ENCODE peak calls at places on chromosomes 1 and 21, in ten cellular contexts. X, Y, I, M, G, Q, F, A, R and Z are unnamed samples.

GRCh38 chr1:225891229-225891972 is 2.5 kb upstream of the LEFTY1 start:
- DNase-seq in X (no peak), Y (peak), I (no peak), M (no peak), G (no peak), Q (no peak), F (no peak), A (peak), R (no peak), Z (no peak)

GRCh38 chr1:19393051-19393450 is 80.9 kb downstream of the SLC66A1 start:
- DNase-seq in X (no peak), Y (no peak), I (no peak), M (no peak), G (no peak), Q (no peak), F (no peak), A (no peak), R (no peak), Z (no peak)

GRCh38 chr1:228185641-228185965 is 20.0 kb downstream of the IBA57 start:
- DNase-seq in X (no peak), Y (no peak), I (no peak), M (no peak), G (no peak), Q (no peak), F (no peak), A (no peak), R (no peak), Z (no peak)

GRCh38 chr21:26966360-26966977 is 419 bp downstream of the ADAMTS5 start:
- DNase-seq in X (peak), Y (peak), I (peak), M (no peak), G (no peak), Q (no peak), F (no peak), A (no peak), R (no peak), Z (no peak)

GRCh38 chr1:157030728-157031127 is 14.8 kb downstream of the ARHGEF11 start:
- DNase-seq in X (no peak), Y (no peak), I (no peak), M (no peak), G (no peak), Q (no peak), F (no peak), A (no peak), R (no peak), Z (no peak)

GRCh38 chr1:3457910-3458621 is 3.6 kb downstream of the ARHGEF16 start:
- DNase-seq in X (no peak), Y (no peak), I (no peak), M (no peak), G (no peak), Q (peak), F (no peak), A (peak), R (no peak), Z (no peak)

GRCh38 chr1:20753589-20753988 is 21.1 kb upstream of the SH2D5 start:
- DNase-seq in X (peak), Y (no peak), I (peak), M (peak), G (no peak), Q (no peak), F (no peak), A (no peak), R (no peak), Z (no peak)

GRCh38 chr1:32353886-32354570 is 8.3 kb downstream of the FAM229A start:
- DNase-seq in X (peak), Y (no peak), I (peak), M (peak), G (peak), Q (no peak), F (no peak), A (no peak), R (no peak), Z (no peak)

GRCh38 chr1:21659099-21659923 is 9.8 kb downstream of the RAP1GAP start:
- DNase-seq in X (peak), Y (peak), I (peak), M (peak), G (peak), Q (peak), F (peak), A (peak), R (peak), Z (peak)

GRCh38 chr1:83787246-83787998 is 211.5 kb downstream of the TTLL7 start:
- DNase-seq in X (no peak), Y (no peak), I (no peak), M (no peak), G (no peak), Q (no peak), F (no peak), A (no peak), R (no peak), Z (no peak)

GRCh38 chr1:18949689-18950414 is 6.6 kb downstream of the IFFO2 start:
- DNase-seq in X (peak), Y (no peak), I (peak), M (peak), G (no peak), Q (no peak), F (no peak), A (no peak), R (peak), Z (no peak)

GRCh38 chr1:158496379-158496778 is 24.4 kb downstream of the OR10R2 start:
- DNase-seq in X (peak), Y (no peak), I (peak), M (no peak), G (no peak), Q (no peak), F (no peak), A (no peak), R (peak), Z (no peak)

GRCh38 chr21:40837456-40837855 is 9.5 kb downstream of the DSCAM start:
- DNase-seq in X (no peak), Y (no peak), I (no peak), M (no peak), G (no peak), Q (no peak), F (no peak), A (no peak), R (no peak), Z (no peak)

GRCh38 chr1:19737413-19737812 is 62.3 kb downstream of the TMCO4 start:
- DNase-seq in X (peak), Y (no peak), I (peak), M (no peak), G (peak), Q (no peak), F (peak), A (peak), R (peak), Z (no peak)

GRCh38 chr21:42652527-42653491 is 612 bp upstream of the PDE9A start:
- DNase-seq in X (peak), Y (peak), I (peak), M (peak), G (no peak), Q (peak), F (peak), A (peak), R (no peak), Z (peak)

GRCh38 chr1:110235181-110235838 is 25.2 kb downstream of the KCNC4 start:
- DNase-seq in X (peak), Y (peak), I (no peak), M (no peak), G (no peak), Q (no peak), F (no peak), A (peak), R (no peak), Z (no peak)

GRCh38 chr1:115056395-115056798 is 26.8 kb downstream of the TSHB start:
- DNase-seq in X (peak), Y (no peak), I (peak), M (peak), G (peak), Q (no peak), F (no peak), A (no peak), R (peak), Z (no peak)

GRCh38 chr1:100134872-100135271 is 1.9 kb downstream of the TRMT13 start:
- DNase-seq in X (peak), Y (no peak), I (peak), M (no peak), G (peak), Q (no peak), F (no peak), A (no peak), R (peak), Z (no peak)

GRCh38 chr1:934991-935750 is 11.4 kb downstream of the SAMD11 start:
- DNase-seq in X (no peak), Y (no peak), I (no peak), M (no peak), G (no peak), Q (no peak), F (no peak), A (no peak), R (no peak), Z (no peak)

GRCh38 chr1:40709100-40709801 is 17.7 kb downstream of the NFYC start:
- DNase-seq in X (peak), Y (peak), I (peak), M (peak), G (peak), Q (peak), F (no peak), A (peak), R (peak), Z (peak)

GRCh38 chr1:101288491-101288944 is 51.7 kb downstream of the S1PR1 start:
- DNase-seq in X (peak), Y (peak), I (peak), M (peak), G (peak), Q (no peak), F (no peak), A (peak), R (peak), Z (no peak)

GRCh38 chr21:43362306-43362927 is 64.5 kb downstream of the SIK1 start:
- DNase-seq in X (peak), Y (peak), I (peak), M (peak), G (peak), Q (peak), F (peak), A (no peak), R (no peak), Z (peak)

GRCh38 chr1:56255516-56256181 is 323.7 kb downstream of the PLPP3 start:
- DNase-seq in X (peak), Y (peak), I (peak), M (peak), G (no peak), Q (peak), F (peak), A (no peak), R (peak), Z (no peak)

GRCh38 chr1:17255336-17255735 is 6.4 kb downstream of the PADI3 start:
- DNase-seq in X (no peak), Y (no peak), I (no peak), M (no peak), G (no peak), Q (no peak), F (no peak), A (no peak), R (no peak), Z (no peak)

GRCh38 chr1:169731446-169731845 is 2.4 kb downstream of the SELE start:
- DNase-seq in X (no peak), Y (no peak), I (no peak), M (no peak), G (no peak), Q (no peak), F (no peak), A (no peak), R (peak), Z (no peak)

GRCh38 chr1:113811353-113811887 is 856 bp downstream of the RSBN1 start:
- DNase-seq in X (peak), Y (peak), I (peak), M (peak), G (no peak), Q (no peak), F (no peak), A (no peak), R (peak), Z (peak)

GRCh38 chr21:31213787-31214186 is 130.3 kb downstream of the TIAM1 start:
- DNase-seq in X (peak), Y (no peak), I (no peak), M (no peak), G (no peak), Q (no peak), F (no peak), A (no peak), R (peak), Z (no peak)
- TF ChIP-seq CTCF in X (no peak), Y (no peak), I (no peak), M (no peak), G (no peak), Q (no peak), F (no peak), A (no peak), R (no peak), Z (no peak)

GRCh38 chr1:185316163-185317033 is 645 bp downstream of the IVNS1ABP start:
- DNase-seq in X (peak), Y (peak), I (peak), M (peak), G (peak), Q (peak), F (peak), A (peak), R (peak), Z (peak)
- TF ChIP-seq CTCF in X (no peak), Y (no peak), I (no peak), M (peak), G (no peak), Q (no peak), F (peak), A (no peak), R (no peak), Z (no peak)

GRCh38 chr1:26500488-26501175 is 28.4 kb downstream of the HMGN2 start:
- DNase-seq in X (peak), Y (peak), I (peak), M (peak), G (peak), Q (peak), F (peak), A (peak), R (peak), Z (peak)
- TF ChIP-seq CTCF in X (no peak), Y (no peak), I (no peak), M (no peak), G (no peak), Q (no peak), F (no peak), A (peak), R (no peak), Z (peak)

DNA sequence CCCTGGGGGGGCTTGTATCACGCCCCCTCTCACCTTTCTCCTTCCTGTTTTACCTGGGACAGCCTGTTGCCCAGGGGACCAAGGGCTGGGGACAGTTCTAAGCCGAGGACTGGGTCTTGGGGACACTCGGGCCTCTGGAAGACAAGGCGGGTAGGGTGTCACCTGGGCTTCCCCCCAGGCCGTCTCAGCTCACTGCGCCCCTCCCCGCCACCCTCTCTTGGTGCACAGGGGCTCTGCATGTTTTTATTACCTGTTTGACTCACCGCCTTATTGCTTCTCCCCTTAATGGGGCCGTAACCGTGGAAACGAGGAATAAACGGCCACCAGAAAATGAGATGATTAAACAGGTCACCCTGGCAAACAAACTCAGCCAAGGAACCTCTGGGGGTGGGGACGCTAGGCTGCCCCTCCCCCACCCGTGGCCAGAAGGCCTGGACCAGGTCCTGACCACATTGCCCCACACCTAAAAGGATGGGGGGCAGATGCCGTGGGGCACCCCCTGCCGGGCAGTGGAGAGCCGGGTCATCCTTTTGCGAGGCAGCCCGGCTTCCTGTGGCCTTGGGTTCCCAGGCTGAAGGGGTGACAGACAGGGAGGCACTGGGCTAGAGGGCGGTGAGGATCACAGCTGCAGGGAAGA is 109.9 kb downstream of the CASZ1 start:
- DNase-seq in X (no peak), Y (peak), I (no peak), M (no peak), G (no peak), Q (no peak), F (no peak), A (peak), R (no peak), Z (no peak)
- TF ChIP-seq CTCF in X (no peak), Y (no peak), I (no peak), M (peak), G (peak), Q (no peak), F (no peak), A (no peak), R (no peak), Z (no peak)

DNA sequence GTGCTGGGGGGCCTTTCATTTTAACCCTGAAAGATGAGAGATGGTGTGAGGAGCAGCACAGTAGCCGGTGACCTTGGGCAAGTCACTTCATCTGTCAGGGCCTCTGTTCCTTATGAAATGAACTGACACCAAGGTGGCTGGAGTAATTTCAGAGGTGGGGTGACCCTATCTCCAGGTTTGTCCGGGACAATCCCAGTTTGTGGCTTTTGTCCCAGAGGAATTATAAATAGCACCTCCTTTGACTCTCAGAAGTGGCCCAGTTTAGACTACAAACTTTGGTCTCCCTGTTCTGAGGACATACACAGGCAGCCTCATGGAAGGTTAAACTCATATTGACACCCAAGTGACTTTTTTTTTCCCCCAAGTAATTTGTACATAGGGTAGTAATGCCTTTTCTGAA is 14.6 kb downstream of the ACTN2 start:
- DNase-seq in X (no peak), Y (no peak), I (no peak), M (no peak), G (no peak), Q (no peak), F (no peak), A (no peak), R (no peak), Z (no peak)
- TF ChIP-seq CTCF in X (no peak), Y (no peak), I (no peak), M (no peak), G (no peak), Q (no peak), F (no peak), A (no peak), R (no peak), Z (no peak)

DNA sequence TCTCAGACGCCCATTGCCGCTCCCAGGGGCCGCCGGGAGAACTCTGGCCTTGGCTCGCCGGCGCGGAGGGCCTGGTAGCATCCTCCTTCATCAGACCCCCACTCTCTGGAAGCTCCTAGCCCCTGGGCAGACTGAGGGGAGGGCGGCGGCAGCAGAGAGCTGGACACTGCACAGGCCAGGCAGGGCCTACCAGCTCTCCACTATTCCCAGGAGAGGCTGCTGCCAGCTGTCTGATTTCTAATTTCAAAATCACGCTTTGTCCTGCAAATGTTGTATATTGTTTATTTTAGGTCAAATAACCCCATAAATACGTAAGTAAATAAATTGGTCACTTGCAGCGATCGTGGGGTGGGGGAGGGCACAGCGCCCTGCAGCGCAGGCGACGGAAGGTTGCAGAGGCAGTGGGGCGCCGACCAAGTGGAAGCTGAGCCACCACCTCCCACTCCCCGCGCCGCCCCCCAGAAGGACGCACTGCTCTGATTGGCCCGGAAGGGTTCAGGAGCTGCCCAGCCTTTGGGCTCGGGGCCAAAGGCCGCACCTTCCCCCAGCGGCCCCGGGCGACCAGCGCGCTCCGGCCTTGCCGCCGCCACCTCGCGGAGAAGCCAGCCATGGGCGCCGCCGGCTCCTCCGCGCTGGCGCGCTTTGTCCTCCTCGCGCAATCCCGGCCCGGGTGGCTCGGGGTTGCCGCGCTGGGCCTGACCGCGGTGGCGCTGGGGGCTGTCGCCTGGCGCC is at the start of gene MTARC1:
- DNase-seq in X (peak), Y (peak), I (peak), M (peak), G (no peak), Q (peak), F (peak), A (peak), R (peak), Z (no peak)
- TF ChIP-seq CTCF in X (no peak), Y (no peak), I (no peak), M (no peak), G (no peak), Q (peak), F (peak), A (no peak), R (peak), Z (peak)

DNA sequence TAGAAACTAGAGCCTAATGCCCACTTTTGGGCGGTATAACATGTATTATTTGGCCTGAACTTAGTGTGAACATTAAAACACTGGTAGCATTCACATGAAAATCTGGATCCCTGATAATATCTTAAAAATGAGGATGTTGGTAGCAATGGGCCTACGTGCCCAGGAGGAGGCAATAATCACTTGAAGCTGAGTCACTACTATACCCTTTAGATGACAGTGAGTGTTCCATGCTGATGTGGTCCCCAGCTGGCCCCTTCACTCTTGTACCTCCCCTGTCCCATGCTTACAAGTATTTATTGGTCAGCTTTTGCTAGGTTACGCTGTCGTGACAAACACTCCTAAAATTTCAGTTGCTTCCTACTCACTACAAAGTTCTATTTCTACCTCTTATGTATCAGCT is 23.0 kb upstream of the POU2F1 start:
- DNase-seq in X (no peak), Y (no peak), I (no peak), M (no peak), G (no peak), Q (no peak), F (no peak), A (no peak), R (no peak), Z (no peak)
- TF ChIP-seq CTCF in X (no peak), Y (no peak), I (no peak), M (no peak), G (no peak), Q (no peak), F (no peak), A (no peak), R (no peak), Z (no peak)

GRCh38 chr1:182389619-182390047 is 2.0 kb downstream of the GLUL start:
- DNase-seq in X (peak), Y (peak), I (no peak), M (no peak), G (no peak), Q (no peak), F (peak), A (no peak), R (peak), Z (no peak)

GRCh38 chr1:182388392-182389134 is 3.0 kb downstream of the GLUL start:
- DNase-seq in X (no peak), Y (no peak), I (no peak), M (no peak), G (no peak), Q (no peak), F (no peak), A (no peak), R (no peak), Z (no peak)

GRCh38 chr1:182392045-182393028 is 747 bp upstream of the GLUL start:
- DNase-seq in X (peak), Y (no peak), I (peak), M (peak), G (no peak), Q (no peak), F (peak), A (peak), R (no peak), Z (peak)

GRCh38 chr1:182391362-182392044 is at the start of gene GLUL:
- DNase-seq in X (peak), Y (peak), I (peak), M (peak), G (peak), Q (peak), F (peak), A (peak), R (peak), Z (peak)

DNA sequence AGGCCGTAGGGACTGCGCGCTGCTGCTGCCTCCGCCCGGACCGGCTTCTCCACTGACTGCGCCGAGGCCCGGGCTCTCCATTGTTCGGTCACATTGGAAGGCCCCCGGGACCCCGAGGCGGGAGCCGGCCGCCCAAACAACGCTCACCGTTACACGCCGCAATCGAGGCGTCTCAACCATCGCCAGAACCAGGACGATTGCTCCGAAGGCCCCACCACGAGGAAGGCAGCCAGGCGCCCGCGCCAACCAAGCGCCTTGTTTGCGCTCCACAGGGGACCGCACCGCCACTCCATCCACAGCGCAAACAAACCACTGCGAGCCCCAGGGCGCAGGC is 595 bp downstream of the GLUL start:
- DNase-seq in X (no peak), Y (no peak), I (no peak), M (no peak), G (peak), Q (no peak), F (no peak), A (no peak), R (no peak), Z (no peak)
- TF ChIP-seq CTCF in X (no peak), Y (no peak), I (no peak), M (no peak), G (no peak), Q (no peak), F (peak), A (no peak), R (peak), Z (no peak)